ENCODE peak calls at places on chromosomes 11 and 22, in eight cellular contexts. X is ovary, J is dorsolateral prefrontal cortex, T is body of pancreas, W is cardiac muscle cell, E is DND-41, Q is Peyer's patch, D is HCT116. P is an unnamed sample.

GRCh38 chr11:134761361-134761760 is 349.3 kb upstream of the B3GAT1 start:
- DNase-seq in X (no peak), J (no peak), T (no peak), W (no peak), E (no peak), Q (no peak), D (no peak), P (peak)

GRCh38 chr11:62128835-62129234 is 5.0 kb downstream of the INCENP start:
- DNase-seq in X (no peak), J (no peak), T (no peak), W (no peak), E (no peak), Q (peak), D (no peak), P (no peak)

GRCh38 chr22:50089231-50090140 is at the start of gene MOV10L1:
- DNase-seq in X (peak), J (no peak), T (peak), W (peak), E (no peak), Q (no peak), D (no peak), P (no peak)

GRCh38 chr11:11263238-11264030 is 89.6 kb downstream of the CSNK2A3 start:
- DNase-seq in X (no peak), J (peak), T (no peak), W (peak), E (no peak), Q (no peak), D (no peak), P (no peak)

GRCh38 chr11:46238078-46238966 is 39.1 kb upstream of the CREB3L1 start:
- DNase-seq in X (peak), J (peak), T (peak), W (peak), E (no peak), Q (peak), D (no peak), P (peak)

GRCh38 chr22:28132466-28132865 is 213.4 kb upstream of the PITPNB start:
- DNase-seq in X (no peak), J (no peak), T (no peak), W (no peak), E (no peak), Q (no peak), D (no peak), P (no peak)

GRCh38 chr11:47251751-47252150 is 3.1 kb upstream of the ACP2 start:
- DNase-seq in X (no peak), J (no peak), T (no peak), W (no peak), E (no peak), Q (no peak), D (no peak), P (no peak)

GRCh38 chr11:77195071-77195705 is 67.1 kb downstream of the MYO7A start:
- DNase-seq in X (no peak), J (no peak), T (no peak), W (no peak), E (no peak), Q (no peak), D (no peak), P (no peak)

GRCh38 chr22:50436134-50436830 is 38.6 kb downstream of the SBF1 start:
- DNase-seq in X (peak), J (no peak), T (no peak), W (no peak), E (no peak), Q (no peak), D (no peak), P (no peak)

GRCh38 chr11:29679996-29680395 is 336.8 kb downstream of the KCNA4 start:
- DNase-seq in X (no peak), J (no peak), T (no peak), W (no peak), E (no peak), Q (no peak), D (no peak), P (no peak)

DNA sequence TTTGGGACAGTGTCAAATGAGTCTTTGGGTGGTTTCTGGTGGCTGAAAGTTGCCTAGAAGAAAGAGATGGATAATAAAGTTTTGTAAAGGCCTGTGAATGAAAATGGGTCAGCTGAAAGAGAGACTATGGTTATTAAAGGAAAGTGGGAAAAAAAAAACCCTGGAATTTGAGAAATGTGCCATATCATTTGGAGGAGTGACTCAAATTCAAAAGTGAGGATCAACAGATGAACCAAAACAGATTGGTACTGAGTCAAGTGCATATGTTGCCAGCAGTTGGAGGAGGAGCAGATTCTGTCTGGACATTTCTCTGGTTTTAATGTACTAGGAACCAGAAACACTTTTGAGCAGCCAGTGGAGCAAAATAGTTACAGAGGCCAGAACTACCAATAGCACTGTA is 339.8 kb downstream of the KCNA4 start:
- DNase-seq in X (no peak), J (no peak), T (no peak), W (peak), E (no peak), Q (no peak), D (no peak), P (no peak)
- H3K4me3 ChIP-seq in X (no peak), J (no peak), T (no peak), W (no peak), E (no peak), Q (no peak), D (no peak), P (no peak)

DNA sequence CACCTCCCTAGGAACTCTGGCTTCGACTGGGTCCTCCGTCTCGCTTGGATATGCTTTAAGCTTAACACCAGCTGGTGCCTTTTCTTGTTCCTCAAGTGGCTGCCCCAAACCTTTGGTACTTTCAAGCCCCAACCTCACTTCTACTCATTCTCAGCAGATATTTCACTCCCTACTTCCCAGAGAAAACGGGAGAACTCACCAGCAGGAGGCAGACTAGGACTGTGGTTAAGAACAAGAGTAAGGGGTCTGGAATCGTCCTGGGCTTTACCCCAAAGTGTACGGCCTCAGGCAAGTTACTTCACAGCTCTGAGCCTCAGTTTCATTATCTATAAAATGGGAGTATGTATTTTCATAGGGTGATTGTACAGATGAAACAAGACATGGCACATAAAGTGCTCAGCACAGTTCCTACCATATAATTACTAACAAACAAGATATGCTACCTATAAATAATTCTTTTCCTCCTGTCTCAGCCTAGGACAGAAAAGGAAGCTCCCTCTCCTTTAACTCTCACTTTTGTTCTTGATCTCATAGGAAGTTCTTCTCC is 37.8 kb downstream of the PAMR1 start:
- DNase-seq in X (no peak), J (no peak), T (peak), W (peak), E (no peak), Q (no peak), D (peak), P (no peak)
- TF ChIP-seq CTCF in X (no peak), J (peak), T (peak), W (peak), E (peak), Q (peak), D (peak), P (no peak)

GRCh38 chr11:19980388-19980787 is 179.9 kb downstream of the DBX1 start:
- DNase-seq in X (no peak), J (no peak), T (no peak), W (no peak), E (no peak), Q (no peak), D (no peak), P (no peak)
- H3K4me3 ChIP-seq in X (no peak), J (no peak), T (no peak), W (no peak), E (no peak), Q (no peak), D (no peak), P (no peak)

GRCh38 chr11:58829736-58830135 is 14.8 kb downstream of the GLYATL2 start:
- DNase-seq in X (no peak), J (no peak), T (no peak), W (no peak), E (no peak), Q (no peak), D (no peak), P (no peak)
- TF ChIP-seq CTCF in X (no peak), J (no peak), T (no peak), W (no peak), E (no peak), Q (no peak), D (no peak), P (no peak)

GRCh38 chr11:64317325-64317960 is at the start of gene TRMT112:
- DNase-seq in X (peak), J (peak), T (peak), W (peak), E (peak), Q (peak), D (peak), P (peak)

GRCh38 chr11:64312947-64313346 is 4.4 kb downstream of the TRMT112 start:
- DNase-seq in X (no peak), J (no peak), T (no peak), W (no peak), E (no peak), Q (no peak), D (no peak), P (no peak)

GRCh38 chr11:64314146-64314804 is 3.1 kb downstream of the TRMT112 start:
- DNase-seq in X (no peak), J (no peak), T (no peak), W (no peak), E (no peak), Q (no peak), D (no peak), P (no peak)

GRCh38 chr11:64314805-64315561 is 2.4 kb downstream of the TRMT112 start:
- DNase-seq in X (no peak), J (no peak), T (peak), W (no peak), E (no peak), Q (no peak), D (no peak), P (no peak)

DNA sequence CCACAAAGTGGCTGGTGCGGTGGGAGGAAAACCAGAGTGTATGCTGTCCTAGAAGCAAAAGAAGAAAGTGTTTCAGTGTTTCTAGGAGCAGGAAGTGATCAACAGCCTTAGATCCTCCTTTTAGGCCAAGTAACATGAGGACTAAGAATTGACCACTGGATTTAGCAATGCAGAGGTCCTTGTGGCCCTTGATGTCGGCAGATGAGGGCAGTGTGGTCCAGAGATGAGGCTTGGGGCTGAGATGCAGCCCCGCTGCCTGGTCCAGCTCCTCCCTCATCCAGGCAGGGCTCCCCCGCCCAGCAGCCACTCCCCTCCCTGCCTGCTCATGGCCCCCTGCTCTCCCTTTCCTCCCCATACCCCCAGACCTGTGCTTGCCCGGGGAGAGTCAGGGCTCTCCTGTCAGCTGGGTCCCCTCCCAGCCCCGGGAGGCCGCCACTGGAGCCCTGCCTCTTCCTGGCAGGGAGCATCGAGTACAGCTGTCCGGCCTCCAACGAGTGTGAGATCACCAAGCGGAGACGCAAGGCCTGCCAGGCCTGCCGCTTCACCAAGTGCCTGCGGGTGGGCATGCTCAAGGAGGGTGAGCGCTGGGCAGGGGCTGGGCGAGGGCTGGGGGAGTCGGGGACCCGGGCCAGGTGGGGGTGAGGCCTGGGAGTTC is 3.7 kb downstream of the TRMT112 start:
- DNase-seq in X (peak), J (no peak), T (no peak), W (peak), E (no peak), Q (no peak), D (no peak), P (no peak)
- H3K4me3 ChIP-seq in X (no peak), J (peak), T (no peak), W (no peak), E (no peak), Q (no peak), D (no peak), P (no peak)

GRCh38 chr11:128022007-128022368 is 565.4 kb downstream of the ETS1 start:
- DNase-seq in X (no peak), J (no peak), T (no peak), W (peak), E (no peak), Q (no peak), D (no peak), P (no peak)
- TF ChIP-seq CTCF in X (no peak), J (no peak), T (no peak), W (no peak), E (no peak), Q (no peak), D (no peak), P (no peak)

GRCh38 chr11:1888811-1889526 is 2.7 kb downstream of the PRR33 start:
- DNase-seq in X (peak), J (no peak), T (no peak), W (no peak), E (peak), Q (peak), D (no peak), P (no peak)
- H3K4me3 ChIP-seq in X (no peak), J (no peak), T (no peak), W (no peak), E (peak), Q (no peak), D (no peak), P (no peak)

GRCh38 chr11:2893021-2893528 is 7.5 kb upstream of the CDKN1C start:
- DNase-seq in X (peak), J (no peak), T (no peak), W (no peak), E (no peak), Q (no peak), D (no peak), P (no peak)
- TF ChIP-seq CTCF in X (no peak), J (no peak), T (no peak), W (no peak), E (no peak), Q (no peak), D (peak), P (no peak)

GRCh38 chr11:73597956-73598718 is at the start of gene FAM168A:
- DNase-seq in X (peak), J (peak), T (peak), W (peak), E (peak), Q (peak), D (peak), P (peak)

GRCh38 chr11:73592640-73593039 is 5.3 kb downstream of the FAM168A start:
- DNase-seq in X (no peak), J (no peak), T (no peak), W (no peak), E (no peak), Q (no peak), D (no peak), P (no peak)

GRCh38 chr11:73598719-73599379 is 937 bp upstream of the FAM168A start:
- DNase-seq in X (no peak), J (no peak), T (no peak), W (no peak), E (no peak), Q (no peak), D (no peak), P (no peak)

GRCh38 chr11:73597340-73597955 is 464 bp downstream of the FAM168A start:
- DNase-seq in X (no peak), J (peak), T (no peak), W (no peak), E (no peak), Q (no peak), D (no peak), P (no peak)

GRCh38 chr11:73596547-73596946 is 1.4 kb downstream of the FAM168A start:
- DNase-seq in X (no peak), J (no peak), T (no peak), W (no peak), E (no peak), Q (no peak), D (no peak), P (no peak)
- H3K4me3 ChIP-seq in X (no peak), J (peak), T (no peak), W (peak), E (peak), Q (no peak), D (peak), P (no peak)

GRCh38 chr11:126060651-126061220 is 1.9 kb downstream of the CDON start:
- DNase-seq in X (no peak), J (no peak), T (no peak), W (no peak), E (no peak), Q (no peak), D (no peak), P (no peak)

GRCh38 chr11:126063510-126063858 is 818 bp upstream of the CDON start:
- DNase-seq in X (no peak), J (no peak), T (no peak), W (no peak), E (no peak), Q (no peak), D (no peak), P (no peak)

GRCh38 chr11:126059238-126059761 is 3.4 kb downstream of the CDON start:
- DNase-seq in X (no peak), J (no peak), T (no peak), W (no peak), E (no peak), Q (no peak), D (no peak), P (no peak)

GRCh38 chr11:126062679-126063509 is at the start of gene CDON:
- DNase-seq in X (peak), J (peak), T (peak), W (peak), E (peak), Q (peak), D (peak), P (peak)

GRCh38 chr11:126061707-126062678 is 673 bp downstream of the CDON start:
- DNase-seq in X (peak), J (peak), T (no peak), W (peak), E (no peak), Q (peak), D (peak), P (peak)
- TF ChIP-seq CTCF in X (peak), J (peak), T (peak), W (peak), E (no peak), Q (peak), D (peak), P (no peak)

P was measured in lung.